ENCODE peak calls at places on chromosomes 5 and 9, in four cellular contexts. One of them, this sample, is unnamed.

GRCh38 chr5:131773805-131774204 is 23.0 kb downstream of the FNIP1 start:
- DNase-seq in psoas muscle: no peak
- DNase-seq in stimulated activated CD4-positive, alpha-beta T cell treated with anti-CD3 and anti-CD28 coated beads, Interleukin-1b, Interleukin-23, amount 100 ng/mL, for 1 hour: no peak
- DNase-seq in stimulated activated CD8-positive, alpha-beta memory T cell treated with anti-CD3 and anti-CD28 coated beads, Interleukin-7, amount 100 ng/mL, for 24 hours: no peak
- DNase-seq in this sample: no peak

GRCh38 chr5:169667896-169668674 is 31.0 kb downstream of the DOCK2 start:
- DNase-seq in psoas muscle: no peak
- DNase-seq in stimulated activated CD4-positive, alpha-beta T cell treated with anti-CD3 and anti-CD28 coated beads, Interleukin-1b, Interleukin-23, amount 100 ng/mL, for 1 hour: no peak
- DNase-seq in stimulated activated CD8-positive, alpha-beta memory T cell treated with anti-CD3 and anti-CD28 coated beads, Interleukin-7, amount 100 ng/mL, for 24 hours: no peak
- DNase-seq in this sample: no peak

GRCh38 chr9:18060304-18060934 is 413.5 kb upstream of the ADAMTSL1 start:
- DNase-seq in psoas muscle: no peak
- DNase-seq in stimulated activated CD8-positive, alpha-beta memory T cell treated with anti-CD3 and anti-CD28 coated beads, Interleukin-7, amount 100 ng/mL, for 24 hours: no peak
- DNase-seq in stimulated activated CD4-positive, alpha-beta T cell treated with anti-CD3 and anti-CD28 coated beads, Interleukin-1b, Interleukin-23, amount 100 ng/mL, for 1 hour: no peak
- DNase-seq in this sample: no peak

GRCh38 chr5:135089912-135090311 is 55.9 kb upstream of the PITX1 start:
- DNase-seq in stimulated activated CD8-positive, alpha-beta memory T cell treated with anti-CD3 and anti-CD28 coated beads, Interleukin-7, amount 100 ng/mL, for 24 hours: no peak
- DNase-seq in stimulated activated CD4-positive, alpha-beta T cell treated with anti-CD3 and anti-CD28 coated beads, Interleukin-1b, Interleukin-23, amount 100 ng/mL, for 1 hour: no peak
- DNase-seq in psoas muscle: no peak
- DNase-seq in this sample: no peak

GRCh38 chr5:7849531-7850240 is 1.2 kb downstream of the CFAP90 start:
- DNase-seq in stimulated activated CD8-positive, alpha-beta memory T cell treated with anti-CD3 and anti-CD28 coated beads, Interleukin-7, amount 100 ng/mL, for 24 hours: no peak
- DNase-seq in stimulated activated CD4-positive, alpha-beta T cell treated with anti-CD3 and anti-CD28 coated beads, Interleukin-1b, Interleukin-23, amount 100 ng/mL, for 1 hour: no peak
- DNase-seq in psoas muscle: no peak
- DNase-seq in this sample: no peak

GRCh38 chr9:14593406-14593805 is 99.8 kb downstream of the ZDHHC21 start:
- DNase-seq in stimulated activated CD8-positive, alpha-beta memory T cell treated with anti-CD3 and anti-CD28 coated beads, Interleukin-7, amount 100 ng/mL, for 24 hours: no peak
- DNase-seq in psoas muscle: no peak
- DNase-seq in stimulated activated CD4-positive, alpha-beta T cell treated with anti-CD3 and anti-CD28 coated beads, Interleukin-1b, Interleukin-23, amount 100 ng/mL, for 1 hour: no peak
- DNase-seq in this sample: no peak

GRCh38 chr9:96136992-96137665 is 164.8 kb downstream of the HSD17B3 start:
- DNase-seq in stimulated activated CD4-positive, alpha-beta T cell treated with anti-CD3 and anti-CD28 coated beads, Interleukin-1b, Interleukin-23, amount 100 ng/mL, for 1 hour: no peak
- DNase-seq in stimulated activated CD8-positive, alpha-beta memory T cell treated with anti-CD3 and anti-CD28 coated beads, Interleukin-7, amount 100 ng/mL, for 24 hours: no peak
- DNase-seq in psoas muscle: no peak
- DNase-seq in this sample: no peak

GRCh38 chr5:142874537-142874936 is 104.4 kb downstream of the ARHGAP26 start:
- DNase-seq in stimulated activated CD8-positive, alpha-beta memory T cell treated with anti-CD3 and anti-CD28 coated beads, Interleukin-7, amount 100 ng/mL, for 24 hours: no peak
- DNase-seq in psoas muscle: peak; percentile 78
- DNase-seq in stimulated activated CD4-positive, alpha-beta T cell treated with anti-CD3 and anti-CD28 coated beads, Interleukin-1b, Interleukin-23, amount 100 ng/mL, for 1 hour: no peak
- DNase-seq in this sample: no peak

GRCh38 chr5:16983972-16984371 is 47.9 kb upstream of the MYO10 start:
- DNase-seq in psoas muscle: no peak
- DNase-seq in stimulated activated CD8-positive, alpha-beta memory T cell treated with anti-CD3 and anti-CD28 coated beads, Interleukin-7, amount 100 ng/mL, for 24 hours: no peak
- DNase-seq in stimulated activated CD4-positive, alpha-beta T cell treated with anti-CD3 and anti-CD28 coated beads, Interleukin-1b, Interleukin-23, amount 100 ng/mL, for 1 hour: no peak
- DNase-seq in this sample: no peak

GRCh38 chr5:11143456-11144267 is 382.6 kb upstream of the DAP start:
- DNase-seq in psoas muscle: no peak
- DNase-seq in stimulated activated CD8-positive, alpha-beta memory T cell treated with anti-CD3 and anti-CD28 coated beads, Interleukin-7, amount 100 ng/mL, for 24 hours: peak; percentile 4
- DNase-seq in stimulated activated CD4-positive, alpha-beta T cell treated with anti-CD3 and anti-CD28 coated beads, Interleukin-1b, Interleukin-23, amount 100 ng/mL, for 1 hour: no peak
- DNase-seq in this sample: no peak

GRCh38 chr9:13330396-13331004 is 51.0 kb upstream of the MPDZ start:
- DNase-seq in stimulated activated CD8-positive, alpha-beta memory T cell treated with anti-CD3 and anti-CD28 coated beads, Interleukin-7, amount 100 ng/mL, for 24 hours: no peak
- DNase-seq in stimulated activated CD4-positive, alpha-beta T cell treated with anti-CD3 and anti-CD28 coated beads, Interleukin-1b, Interleukin-23, amount 100 ng/mL, for 1 hour: no peak
- DNase-seq in psoas muscle: no peak
- DNase-seq in this sample: no peak

GRCh38 chr9:80376180-80376579 is 804.4 kb downstream of the TLE4 start:
- DNase-seq in stimulated activated CD8-positive, alpha-beta memory T cell treated with anti-CD3 and anti-CD28 coated beads, Interleukin-7, amount 100 ng/mL, for 24 hours: no peak
- DNase-seq in psoas muscle: no peak
- DNase-seq in stimulated activated CD4-positive, alpha-beta T cell treated with anti-CD3 and anti-CD28 coated beads, Interleukin-1b, Interleukin-23, amount 100 ng/mL, for 1 hour: no peak
- DNase-seq in this sample: no peak

GRCh38 chr5:150357326-150358260 is at the start of gene TCOF1:
- DNase-seq in stimulated activated CD8-positive, alpha-beta memory T cell treated with anti-CD3 and anti-CD28 coated beads, Interleukin-7, amount 100 ng/mL, for 24 hours: peak; percentile 91
- DNase-seq in psoas muscle: peak; percentile 98
- DNase-seq in stimulated activated CD4-positive, alpha-beta T cell treated with anti-CD3 and anti-CD28 coated beads, Interleukin-1b, Interleukin-23, amount 100 ng/mL, for 1 hour: peak; percentile 91
- DNase-seq in this sample: peak; percentile 82

GRCh38 chr5:32458799-32459400 is 14.4 kb upstream of the ZFR start:
- DNase-seq in stimulated activated CD4-positive, alpha-beta T cell treated with anti-CD3 and anti-CD28 coated beads, Interleukin-1b, Interleukin-23, amount 100 ng/mL, for 1 hour: no peak
- DNase-seq in stimulated activated CD8-positive, alpha-beta memory T cell treated with anti-CD3 and anti-CD28 coated beads, Interleukin-7, amount 100 ng/mL, for 24 hours: no peak
- DNase-seq in psoas muscle: no peak
- DNase-seq in this sample: no peak

GRCh38 chr5:5139358-5140050 is 626 bp upstream of the ADAMTS16 start:
- DNase-seq in stimulated activated CD8-positive, alpha-beta memory T cell treated with anti-CD3 and anti-CD28 coated beads, Interleukin-7, amount 100 ng/mL, for 24 hours: no peak
- DNase-seq in stimulated activated CD4-positive, alpha-beta T cell treated with anti-CD3 and anti-CD28 coated beads, Interleukin-1b, Interleukin-23, amount 100 ng/mL, for 1 hour: no peak
- DNase-seq in psoas muscle: no peak
- DNase-seq in this sample: no peak

GRCh38 chr5:107402881-107403280 is 267.9 kb downstream of the EFNA5 start:
- DNase-seq in stimulated activated CD4-positive, alpha-beta T cell treated with anti-CD3 and anti-CD28 coated beads, Interleukin-1b, Interleukin-23, amount 100 ng/mL, for 1 hour: no peak
- DNase-seq in stimulated activated CD8-positive, alpha-beta memory T cell treated with anti-CD3 and anti-CD28 coated beads, Interleukin-7, amount 100 ng/mL, for 24 hours: no peak
- DNase-seq in psoas muscle: no peak
- DNase-seq in this sample: no peak

GRCh38 chr5:115415143-115415491 is 118.7 kb upstream of the CCDC112 start:
- DNase-seq in stimulated activated CD8-positive, alpha-beta memory T cell treated with anti-CD3 and anti-CD28 coated beads, Interleukin-7, amount 100 ng/mL, for 24 hours: no peak
- DNase-seq in stimulated activated CD4-positive, alpha-beta T cell treated with anti-CD3 and anti-CD28 coated beads, Interleukin-1b, Interleukin-23, amount 100 ng/mL, for 1 hour: no peak
- DNase-seq in psoas muscle: no peak
- DNase-seq in this sample: no peak

GRCh38 chr5:33010851-33011250 is 299.7 kb downstream of the NPR3 start:
- DNase-seq in psoas muscle: no peak
- DNase-seq in stimulated activated CD4-positive, alpha-beta T cell treated with anti-CD3 and anti-CD28 coated beads, Interleukin-1b, Interleukin-23, amount 100 ng/mL, for 1 hour: no peak
- DNase-seq in stimulated activated CD8-positive, alpha-beta memory T cell treated with anti-CD3 and anti-CD28 coated beads, Interleukin-7, amount 100 ng/mL, for 24 hours: no peak
- DNase-seq in this sample: no peak

GRCh38 chr5:68217476-68217984 is 2.0 kb downstream of the PIK3R1 start:
- DNase-seq in stimulated activated CD8-positive, alpha-beta memory T cell treated with anti-CD3 and anti-CD28 coated beads, Interleukin-7, amount 100 ng/mL, for 24 hours: no peak
- DNase-seq in psoas muscle: no peak
- DNase-seq in stimulated activated CD4-positive, alpha-beta T cell treated with anti-CD3 and anti-CD28 coated beads, Interleukin-1b, Interleukin-23, amount 100 ng/mL, for 1 hour: no peak
- DNase-seq in this sample: no peak

GRCh38 chr5:178274826-178275537 is 42.4 kb upstream of the PHYKPL start:
- DNase-seq in stimulated activated CD4-positive, alpha-beta T cell treated with anti-CD3 and anti-CD28 coated beads, Interleukin-1b, Interleukin-23, amount 100 ng/mL, for 1 hour: no peak
- DNase-seq in stimulated activated CD8-positive, alpha-beta memory T cell treated with anti-CD3 and anti-CD28 coated beads, Interleukin-7, amount 100 ng/mL, for 24 hours: no peak
- DNase-seq in psoas muscle: peak; percentile 9
- DNase-seq in this sample: no peak

GRCh38 chr5:128591598-128592455 is 53.8 kb upstream of the FBN2 start:
- DNase-seq in psoas muscle: no peak
- DNase-seq in stimulated activated CD8-positive, alpha-beta memory T cell treated with anti-CD3 and anti-CD28 coated beads, Interleukin-7, amount 100 ng/mL, for 24 hours: no peak
- DNase-seq in stimulated activated CD4-positive, alpha-beta T cell treated with anti-CD3 and anti-CD28 coated beads, Interleukin-1b, Interleukin-23, amount 100 ng/mL, for 1 hour: no peak
- DNase-seq in this sample: no peak

GRCh38 chr5:132385321-132386105 is 16.0 kb downstream of the SLC22A5 start:
- DNase-seq in stimulated activated CD4-positive, alpha-beta T cell treated with anti-CD3 and anti-CD28 coated beads, Interleukin-1b, Interleukin-23, amount 100 ng/mL, for 1 hour: peak; percentile 36
- DNase-seq in stimulated activated CD8-positive, alpha-beta memory T cell treated with anti-CD3 and anti-CD28 coated beads, Interleukin-7, amount 100 ng/mL, for 24 hours: no peak
- DNase-seq in psoas muscle: no peak
- DNase-seq in this sample: peak; percentile 58

GRCh38 chr5:39014544-39014943 is 59.7 kb downstream of the RICTOR start:
- DNase-seq in psoas muscle: no peak
- DNase-seq in stimulated activated CD8-positive, alpha-beta memory T cell treated with anti-CD3 and anti-CD28 coated beads, Interleukin-7, amount 100 ng/mL, for 24 hours: no peak
- DNase-seq in stimulated activated CD4-positive, alpha-beta T cell treated with anti-CD3 and anti-CD28 coated beads, Interleukin-1b, Interleukin-23, amount 100 ng/mL, for 1 hour: no peak
- DNase-seq in this sample: no peak

GRCh38 chr9:21872696-21873095 is 70.3 kb downstream of the MTAP start:
- DNase-seq in stimulated activated CD4-positive, alpha-beta T cell treated with anti-CD3 and anti-CD28 coated beads, Interleukin-1b, Interleukin-23, amount 100 ng/mL, for 1 hour: no peak
- DNase-seq in stimulated activated CD8-positive, alpha-beta memory T cell treated with anti-CD3 and anti-CD28 coated beads, Interleukin-7, amount 100 ng/mL, for 24 hours: no peak
- DNase-seq in psoas muscle: no peak
- DNase-seq in this sample: no peak

GRCh38 chr9:118331622-118332045 is 627.4 kb downstream of the TLR4 start:
- DNase-seq in psoas muscle: no peak
- DNase-seq in stimulated activated CD8-positive, alpha-beta memory T cell treated with anti-CD3 and anti-CD28 coated beads, Interleukin-7, amount 100 ng/mL, for 24 hours: no peak
- DNase-seq in stimulated activated CD4-positive, alpha-beta T cell treated with anti-CD3 and anti-CD28 coated beads, Interleukin-1b, Interleukin-23, amount 100 ng/mL, for 1 hour: no peak
- DNase-seq in this sample: no peak